ENCODE peak calls at places on chromosome 6, in four cellular contexts. One of them, this sample, is unnamed.

GRCh38 chr6:35980991-35981645 is 43.3 kb downstream of the SLC26A8 start:
- DNase-seq in IMR-90: peak; percentile 11
- DNase-seq in H9: no peak
- DNase-seq in H1: no peak
- DNase-seq in this sample: no peak

GRCh38 chr6:158596861-158597260 is 37.0 kb downstream of the TMEM181 start:
- DNase-seq in IMR-90: no peak
- DNase-seq in H9: no peak
- DNase-seq in H1: no peak
- DNase-seq in this sample: no peak

GRCh38 chr6:170290306-170291128 is at the start of gene DLL1:
- DNase-seq in IMR-90: peak; percentile 29
- DNase-seq in H9: peak; percentile 82
- DNase-seq in H1: peak; percentile 84
- DNase-seq in this sample: peak; percentile 58

GRCh38 chr6:34044945-34045595 is 100.8 kb downstream of the GRM4 start:
- DNase-seq in IMR-90: no peak
- DNase-seq in H9: no peak
- DNase-seq in H1: no peak
- DNase-seq in this sample: no peak

GRCh38 chr6:157228421-157229218 is 94.7 kb downstream of the TMEM242 start:
- DNase-seq in IMR-90: no peak
- DNase-seq in H9: no peak
- DNase-seq in H1: no peak
- DNase-seq in this sample: peak; percentile 32

GRCh38 chr6:69861986-69862385 is 4.4 kb upstream of the COL19A1 start:
- DNase-seq in IMR-90: no peak
- DNase-seq in H9: no peak
- DNase-seq in H1: no peak
- DNase-seq in this sample: peak; percentile 39

GRCh38 chr6:6856538-6857523 is 250.9 kb upstream of the RREB1 start:
- DNase-seq in IMR-90: peak; percentile 37
- DNase-seq in H9: peak; percentile 57
- DNase-seq in H1: peak; percentile 55
- DNase-seq in this sample: peak; percentile 83

GRCh38 chr6:1391692-1392309 is 2.4 kb downstream of the FOXF2 start:
- DNase-seq in IMR-90: peak; percentile 69
- DNase-seq in H9: no peak
- DNase-seq in H1: no peak
- DNase-seq in this sample: no peak

GRCh38 chr6:3852391-3852790 is 3.2 kb downstream of the FAM50B start:
- DNase-seq in IMR-90: no peak
- DNase-seq in H9: no peak
- DNase-seq in H1: no peak
- DNase-seq in this sample: no peak

GRCh38 chr6:149887343-149887742 is 10.6 kb downstream of the RAET1E start:
- DNase-seq in IMR-90: peak; percentile 89
- DNase-seq in H9: no peak
- DNase-seq in H1: no peak
- DNase-seq in this sample: no peak

GRCh38 chr6:138162104-138162946 is 586 bp downstream of the ARFGEF3 start:
- DNase-seq in IMR-90: no peak
- DNase-seq in H9: peak; percentile 40
- DNase-seq in H1: peak; percentile 60
- DNase-seq in this sample: peak; percentile 43

GRCh38 chr6:3782876-3783832 is 31.6 kb upstream of the PXDC1 start:
- DNase-seq in IMR-90: peak; percentile 65
- DNase-seq in H9: no peak
- DNase-seq in H1: no peak
- DNase-seq in this sample: no peak

GRCh38 chr6:18384621-18385020 is 2.5 kb upstream of the RNF144B start:
- DNase-seq in IMR-90: no peak
- DNase-seq in H9: no peak
- DNase-seq in H1: no peak
- DNase-seq in this sample: no peak

GRCh38 chr6:30111266-30111856 is 1.5 kb downstream of the TRIM31 start:
- DNase-seq in IMR-90: no peak
- DNase-seq in H9: no peak
- DNase-seq in H1: no peak
- DNase-seq in this sample: no peak

GRCh38 chr6:166056637-166057036 is 111.0 kb downstream of the TBXT start:
- DNase-seq in IMR-90: peak; percentile 70
- DNase-seq in H9: no peak
- DNase-seq in H1: no peak
- DNase-seq in this sample: no peak

GRCh38 chr6:132960720-132961119 is 146.4 kb downstream of the RPS12 start:
- DNase-seq in IMR-90: no peak
- DNase-seq in H9: no peak
- DNase-seq in H1: no peak
- DNase-seq in this sample: no peak
- H3K56ac ChIP-seq in IMR-90: no peak overlapping the region
- H3K56ac ChIP-seq in H9: no peak overlapping the region
- H3K56ac ChIP-seq in H1: no peak overlapping the region
- H3K56ac ChIP-seq in this sample: no peak overlapping the region

GRCh38 chr6:44247338-44248302 is 719 bp downstream of the HSP90AB1 start:
- DNase-seq in IMR-90: peak; percentile 38
- DNase-seq in H9: no peak
- DNase-seq in H1: no peak
- DNase-seq in this sample: peak; percentile 88
- H3K9ac ChIP-seq in IMR-90: peak overlapping the region; percentile 85
- H3K9ac ChIP-seq in H9: peak overlapping the region; percentile 98
- H3K9ac ChIP-seq in H1: peak overlapping the region; percentile 88
- H3K9ac ChIP-seq in this sample: peak overlapping the region; percentile 100

DNA sequence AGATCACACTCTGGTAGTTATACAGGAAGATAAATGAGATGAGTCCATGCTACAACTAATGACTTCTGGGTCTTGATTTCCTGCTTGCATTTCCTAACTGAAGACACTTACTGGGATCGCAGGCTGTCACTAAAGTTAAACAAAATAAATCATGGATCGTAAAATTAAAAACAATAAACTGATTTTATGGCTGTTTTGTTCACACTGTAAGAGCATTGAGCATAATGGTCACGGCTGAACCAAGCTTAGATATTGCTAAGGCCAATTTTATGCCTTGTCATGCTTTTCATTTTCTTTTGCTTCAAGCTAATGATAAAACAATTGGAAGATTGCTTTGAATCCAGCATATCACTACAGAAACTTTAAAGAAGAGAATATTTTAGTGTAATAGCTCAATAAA is 332.5 kb upstream of the CITED2 start:
- DNase-seq in IMR-90: no peak
- DNase-seq in H9: no peak
- DNase-seq in H1: no peak
- DNase-seq in this sample: no peak
- H3K56ac ChIP-seq in IMR-90: no peak overlapping the region
- H3K56ac ChIP-seq in H9: no peak overlapping the region
- H3K56ac ChIP-seq in H1: no peak overlapping the region
- H3K56ac ChIP-seq in this sample: no peak overlapping the region

GRCh38 chr6:112501705-112502104 is 154.6 kb downstream of the RFPL4B start:
- DNase-seq in IMR-90: peak; percentile 80
- DNase-seq in H9: no peak
- DNase-seq in H1: no peak
- DNase-seq in this sample: peak; percentile 31
- H3K9ac ChIP-seq in IMR-90: no peak overlapping the region
- H3K9ac ChIP-seq in H9: no peak overlapping the region
- H3K9ac ChIP-seq in H1: no peak overlapping the region
- H3K9ac ChIP-seq in this sample: no peak overlapping the region

DNA sequence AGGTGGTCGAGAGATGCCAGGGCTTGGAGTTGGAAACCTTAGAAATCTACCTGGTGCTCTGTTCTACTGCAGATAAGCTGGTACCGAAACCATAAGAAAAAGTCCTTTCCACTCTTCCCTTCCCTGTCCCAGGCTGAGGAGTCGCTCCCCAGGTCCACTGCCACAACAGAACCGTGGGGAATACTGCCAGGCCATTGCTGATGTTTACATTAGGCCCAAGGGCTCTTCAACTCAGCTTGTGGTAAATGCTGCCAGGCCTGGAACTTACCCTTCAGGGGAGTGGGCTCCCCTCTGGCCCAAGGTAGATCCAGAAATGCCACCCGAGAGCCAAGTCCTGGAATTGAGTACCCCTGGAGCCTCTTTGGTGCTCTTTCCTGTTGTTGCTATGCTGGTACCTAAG is 388.4 kb downstream of the ESR1 start:
- DNase-seq in IMR-90: no peak
- DNase-seq in H9: no peak
- DNase-seq in H1: no peak
- DNase-seq in this sample: no peak
- H3K56ac ChIP-seq in IMR-90: no peak overlapping the region
- H3K56ac ChIP-seq in H9: no peak overlapping the region
- H3K56ac ChIP-seq in H1: no peak overlapping the region
- H3K56ac ChIP-seq in this sample: no peak overlapping the region

DNA sequence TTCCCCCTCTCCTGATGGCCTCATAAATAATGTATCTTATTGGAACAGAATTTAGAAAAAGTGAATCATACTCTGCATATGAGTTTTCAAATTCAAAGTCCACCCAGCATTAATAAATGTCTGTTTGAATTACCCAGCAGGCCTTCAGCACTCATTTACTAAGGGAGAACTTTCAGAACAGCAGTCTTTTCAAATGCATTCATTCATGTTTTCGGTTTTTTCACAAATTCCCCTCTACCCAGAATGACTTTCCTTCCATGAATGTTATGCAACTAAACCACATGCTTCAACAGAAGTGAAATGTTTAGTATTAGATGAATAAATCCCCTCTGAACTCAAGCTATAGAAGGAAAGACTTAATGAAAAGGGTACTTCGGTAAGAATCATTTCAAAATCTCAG is 92.4 kb downstream of the RTN4IP1 start:
- DNase-seq in IMR-90: peak; percentile 41
- DNase-seq in H9: no peak
- DNase-seq in H1: no peak
- DNase-seq in this sample: no peak
- H3K9ac ChIP-seq in IMR-90: no peak overlapping the region
- H3K9ac ChIP-seq in H9: no peak overlapping the region
- H3K9ac ChIP-seq in H1: no peak overlapping the region
- H3K9ac ChIP-seq in this sample: no peak overlapping the region

GRCh38 chr6:100300221-100300736 is 164.4 kb downstream of the SIM1 start:
- DNase-seq in IMR-90: peak; percentile 95
- DNase-seq in H9: no peak
- DNase-seq in H1: no peak
- DNase-seq in this sample: peak; percentile 78
- H3K56ac ChIP-seq in IMR-90: peak overlapping the region; percentile 69
- H3K56ac ChIP-seq in H9: no peak overlapping the region
- H3K56ac ChIP-seq in H1: no peak overlapping the region
- H3K56ac ChIP-seq in this sample: no peak overlapping the region

This sample was measured in mesendoderm.